ENCODE peak calls at places on chromosomes 6 and 20, in seven cellular contexts. G, W, N, A, D, Z and H are unnamed samples.

GRCh38 chr20:58251979-58252591 is 23.6 kb upstream of the ANKRD60 start:
- DNase-seq in G (no peak), W (no peak), N (no peak), A (peak), D (no peak), Z (no peak), H (no peak)

GRCh38 chr6:8181162-8181909 is 79.0 kb upstream of the EEF1E1 start:
- DNase-seq in G (no peak), W (no peak), N (no peak), A (no peak), D (no peak), Z (no peak), H (no peak)

GRCh38 chr6:70574643-70575042 is 7.9 kb downstream of the SDHAF4 start:
- DNase-seq in G (no peak), W (no peak), N (no peak), A (no peak), D (no peak), Z (no peak), H (no peak)

GRCh38 chr6:71197770-71198169 is 90.8 kb upstream of the OGFRL1 start:
- DNase-seq in G (no peak), W (no peak), N (no peak), A (no peak), D (no peak), Z (no peak), H (no peak)

GRCh38 chr20:31926493-31926892 is 25.4 kb downstream of the PDRG1 start:
- DNase-seq in G (no peak), W (no peak), N (no peak), A (no peak), D (no peak), Z (no peak), H (no peak)

GRCh38 chr6:139743629-139744028 is 369.2 kb upstream of the CITED2 start:
- DNase-seq in G (no peak), W (no peak), N (no peak), A (peak), D (no peak), Z (no peak), H (no peak)

GRCh38 chr6:135936606-135937005 is 85.1 kb downstream of the PDE7B start:
- DNase-seq in G (no peak), W (no peak), N (no peak), A (no peak), D (no peak), Z (no peak), H (no peak)

GRCh38 chr6:156779206-156780116 is 2.3 kb downstream of the ARID1B start:
- DNase-seq in G (peak), W (peak), N (peak), A (peak), D (peak), Z (peak), H (peak)

GRCh38 chr6:93407186-93407585 is 12.2 kb downstream of the EPHA7 start:
- DNase-seq in G (no peak), W (no peak), N (no peak), A (no peak), D (no peak), Z (no peak), H (no peak)